ENCODE peak calls at places on chromosome 20, in six cellular contexts. D, E, U, T, K and P are unnamed samples.

GRCh38 chr20:13008761-13009681 is at the start of gene SPTLC3:
- DNase-seq in D (peak), E (peak), U (peak), T (peak), K (no peak), P (no peak)

GRCh38 chr20:14223806-14224205 is 113.6 kb downstream of the FLRT3 start:
- DNase-seq in D (no peak), E (no peak), U (no peak), T (no peak), K (no peak), P (no peak)

GRCh38 chr20:401682-402495 is 6.2 kb upstream of the RBCK1 start:
- DNase-seq in D (peak), E (peak), U (peak), T (peak), K (no peak), P (no peak)

GRCh38 chr20:44008806-44009678 is 94.4 kb downstream of the TOX2 start:
- DNase-seq in D (no peak), E (no peak), U (no peak), T (no peak), K (no peak), P (no peak)

GRCh38 chr20:7355056-7355455 is 585.2 kb downstream of the HAO1 start:
- DNase-seq in D (no peak), E (peak), U (no peak), T (no peak), K (no peak), P (no peak)

GRCh38 chr20:31819083-31819784 is at the start of gene MYLK2:
- DNase-seq in D (no peak), E (no peak), U (peak), T (no peak), K (no peak), P (no peak)

GRCh38 chr20:7829776-7830175 is 110.5 kb downstream of the HAO1 start:
- DNase-seq in D (no peak), E (no peak), U (no peak), T (peak), K (no peak), P (no peak)

GRCh38 chr20:55054443-55054842 is 579.0 kb downstream of the DOK5 start:
- DNase-seq in D (no peak), E (no peak), U (no peak), T (no peak), K (no peak), P (no peak)

GRCh38 chr20:4235512-4236043 is 220.2 kb upstream of the RNF24 start:
- DNase-seq in D (no peak), E (no peak), U (no peak), T (no peak), K (no peak), P (no peak)

GRCh38 chr20:59629141-59630045 is 25.1 kb downstream of the PHACTR3 start:
- DNase-seq in D (no peak), E (no peak), U (no peak), T (no peak), K (no peak), P (no peak)

GRCh38 chr20:57006411-57007170 is 259.9 kb downstream of the BMP7 start:
- DNase-seq in D (no peak), E (peak), U (no peak), T (no peak), K (no peak), P (no peak)

GRCh38 chr20:31718952-31719643 is 3.6 kb downstream of the BCL2L1 start:
- DNase-seq in D (no peak), E (no peak), U (peak), T (no peak), K (no peak), P (no peak)

GRCh38 chr20:4006640-4007039 is 8.7 kb downstream of the RNF24 start:
- DNase-seq in D (peak), E (no peak), U (peak), T (no peak), K (no peak), P (no peak)

GRCh38 chr20:8940311-8940710 is 128.6 kb upstream of the PLCB4 start:
- DNase-seq in D (no peak), E (no peak), U (no peak), T (no peak), K (no peak), P (no peak)

GRCh38 chr20:869606-870005 is 36.1 kb downstream of the FAM110A start:
- DNase-seq in D (no peak), E (no peak), U (no peak), T (no peak), K (no peak), P (no peak)

GRCh38 chr20:47681977-47682812 is 103.1 kb downstream of the SULF2 start:
- DNase-seq in D (peak), E (no peak), U (no peak), T (peak), K (no peak), P (no peak)

GRCh38 chr20:1301031-1301529 is 27.9 kb downstream of the SDCBP2 start:
- DNase-seq in D (peak), E (no peak), U (peak), T (peak), K (peak), P (no peak)

GRCh38 chr20:6469695-6470094 is 297.8 kb upstream of the BMP2 start:
- DNase-seq in D (no peak), E (no peak), U (no peak), T (no peak), K (no peak), P (no peak)

GRCh38 chr20:41645372-41645771 is 27.2 kb upstream of the CHD6 start:
- DNase-seq in D (no peak), E (no peak), U (no peak), T (no peak), K (no peak), P (no peak)

GRCh38 chr20:52847029-52847660 is 125.0 kb upstream of the TSHZ2 start:
- DNase-seq in D (no peak), E (no peak), U (no peak), T (peak), K (no peak), P (no peak)

GRCh38 chr20:4513720-4514119 is 208.0 kb upstream of the PRND start:
- DNase-seq in D (peak), E (peak), U (no peak), T (peak), K (no peak), P (peak)

GRCh38 chr20:18773566-18773965 is 40.0 kb upstream of the SCP2D1 start:
- DNase-seq in D (no peak), E (no peak), U (no peak), T (no peak), K (no peak), P (no peak)

GRCh38 chr20:63682384-63683139 is 13.9 kb upstream of the TNFRSF6B start:
- DNase-seq in D (peak), E (peak), U (peak), T (peak), K (no peak), P (peak)

GRCh38 chr20:11686900-11687543 is 230.7 kb upstream of the BTBD3 start:
- DNase-seq in D (peak), E (no peak), U (no peak), T (no peak), K (no peak), P (no peak)

GRCh38 chr20:55417797-55418196 is 587.5 kb downstream of the CBLN4 start:
- DNase-seq in D (no peak), E (no peak), U (no peak), T (no peak), K (no peak), P (no peak)

GRCh38 chr20:64105846-64106434 is 1.4 kb downstream of the NPBWR2 start:
- DNase-seq in D (no peak), E (no peak), U (peak), T (no peak), K (no peak), P (no peak)

GRCh38 chr20:44151621-44152416 is 35.2 kb downstream of the JPH2 start:
- DNase-seq in D (no peak), E (no peak), U (no peak), T (no peak), K (no peak), P (no peak)

GRCh38 chr20:48295966-48296421 is 510.7 kb upstream of the SULF2 start:
- DNase-seq in D (peak), E (no peak), U (no peak), T (peak), K (no peak), P (no peak)

GRCh38 chr20:60883517-60883916 is 368.5 kb upstream of the CDH4 start:
- DNase-seq in D (no peak), E (no peak), U (no peak), T (no peak), K (no peak), P (no peak)

GRCh38 chr20:35561268-35561667 is 19.4 kb downstream of the ERGIC3 start:
- DNase-seq in D (peak), E (peak), U (no peak), T (peak), K (no peak), P (peak)

GRCh38 chr20:41599699-41600104 is 18.5 kb downstream of the CHD6 start:
- DNase-seq in D (no peak), E (no peak), U (no peak), T (no peak), K (no peak), P (no peak)

GRCh38 chr20:478949-479429 is 16.7 kb upstream of the TBC1D20 start:
- DNase-seq in D (peak), E (peak), U (no peak), T (peak), K (no peak), P (peak)

GRCh38 chr20:57175397-57176010 is 90.9 kb downstream of the BMP7 start:
- DNase-seq in D (no peak), E (no peak), U (no peak), T (no peak), K (no peak), P (no peak)

GRCh38 chr20:51800132-51800721 is 2.1 kb downstream of the SALL4 start:
- DNase-seq in D (peak), E (no peak), U (no peak), T (peak), K (peak), P (no peak)

GRCh38 chr20:25584905-25585704 is at the start of gene NINL:
- DNase-seq in D (peak), E (no peak), U (peak), T (peak), K (peak), P (no peak)

GRCh38 chr20:24696396-24696795 is 227.0 kb downstream of the SYNDIG1 start:
- DNase-seq in D (no peak), E (no peak), U (peak), T (no peak), K (no peak), P (no peak)

GRCh38 chr20:41172296-41173140 is 35.2 kb downstream of the PLCG1 start:
- DNase-seq in D (no peak), E (no peak), U (peak), T (peak), K (no peak), P (no peak)

GRCh38 chr20:23331450-23331849 is 19.1 kb upstream of the NXT1 start:
- DNase-seq in D (no peak), E (no peak), U (no peak), T (no peak), K (no peak), P (no peak)

GRCh38 chr20:63463400-63464288 is 8.8 kb downstream of the KCNQ2 start:
- DNase-seq in D (no peak), E (no peak), U (no peak), T (no peak), K (no peak), P (no peak)

GRCh38 chr20:45367126-45367525 is 4.2 kb downstream of the SYS1 start:
- DNase-seq in D (no peak), E (no peak), U (no peak), T (no peak), K (no peak), P (no peak)
- H3K4me3 ChIP-seq in D (no peak), E (no peak), U (no peak), T (no peak), K (no peak), P (no peak)

GRCh38 chr20:16395366-16395765 is 177.9 kb downstream of the KIF16B start:
- DNase-seq in D (no peak), E (no peak), U (no peak), T (no peak), K (no peak), P (no peak)

GRCh38 chr20:16393836-16394235 is 179.4 kb downstream of the KIF16B start:
- DNase-seq in D (no peak), E (no peak), U (no peak), T (no peak), K (no peak), P (no peak)

GRCh38 chr20:16392346-16392745 is 180.9 kb downstream of the KIF16B start:
- DNase-seq in D (no peak), E (no peak), U (no peak), T (no peak), K (no peak), P (no peak)

GRCh38 chr20:16394784-16395183 is 178.5 kb downstream of the KIF16B start:
- DNase-seq in D (no peak), E (no peak), U (no peak), T (no peak), K (no peak), P (no peak)

GRCh38 chr20:16393297-16393696 is 180.0 kb downstream of the KIF16B start:
- DNase-seq in D (no peak), E (no peak), U (no peak), T (no peak), K (no peak), P (no peak)
- TF ChIP-seq CTCF in D (no peak), E (no peak), U (no peak), T (no peak), K (no peak), P (no peak)

GRCh38 chr20:37407117-37407566 is 61.2 kb downstream of the SRC start:
- DNase-seq in D (peak), E (no peak), U (no peak), T (peak), K (no peak), P (no peak)

GRCh38 chr20:37407573-37408002 is 61.6 kb downstream of the SRC start:
- DNase-seq in D (peak), E (no peak), U (no peak), T (peak), K (no peak), P (no peak)

GRCh38 chr20:37404461-37404881 is 58.5 kb downstream of the SRC start:
- DNase-seq in D (no peak), E (no peak), U (no peak), T (no peak), K (no peak), P (no peak)

GRCh38 chr20:37405351-37405897 is 59.5 kb downstream of the SRC start:
- DNase-seq in D (no peak), E (no peak), U (no peak), T (no peak), K (no peak), P (no peak)

DNA sequence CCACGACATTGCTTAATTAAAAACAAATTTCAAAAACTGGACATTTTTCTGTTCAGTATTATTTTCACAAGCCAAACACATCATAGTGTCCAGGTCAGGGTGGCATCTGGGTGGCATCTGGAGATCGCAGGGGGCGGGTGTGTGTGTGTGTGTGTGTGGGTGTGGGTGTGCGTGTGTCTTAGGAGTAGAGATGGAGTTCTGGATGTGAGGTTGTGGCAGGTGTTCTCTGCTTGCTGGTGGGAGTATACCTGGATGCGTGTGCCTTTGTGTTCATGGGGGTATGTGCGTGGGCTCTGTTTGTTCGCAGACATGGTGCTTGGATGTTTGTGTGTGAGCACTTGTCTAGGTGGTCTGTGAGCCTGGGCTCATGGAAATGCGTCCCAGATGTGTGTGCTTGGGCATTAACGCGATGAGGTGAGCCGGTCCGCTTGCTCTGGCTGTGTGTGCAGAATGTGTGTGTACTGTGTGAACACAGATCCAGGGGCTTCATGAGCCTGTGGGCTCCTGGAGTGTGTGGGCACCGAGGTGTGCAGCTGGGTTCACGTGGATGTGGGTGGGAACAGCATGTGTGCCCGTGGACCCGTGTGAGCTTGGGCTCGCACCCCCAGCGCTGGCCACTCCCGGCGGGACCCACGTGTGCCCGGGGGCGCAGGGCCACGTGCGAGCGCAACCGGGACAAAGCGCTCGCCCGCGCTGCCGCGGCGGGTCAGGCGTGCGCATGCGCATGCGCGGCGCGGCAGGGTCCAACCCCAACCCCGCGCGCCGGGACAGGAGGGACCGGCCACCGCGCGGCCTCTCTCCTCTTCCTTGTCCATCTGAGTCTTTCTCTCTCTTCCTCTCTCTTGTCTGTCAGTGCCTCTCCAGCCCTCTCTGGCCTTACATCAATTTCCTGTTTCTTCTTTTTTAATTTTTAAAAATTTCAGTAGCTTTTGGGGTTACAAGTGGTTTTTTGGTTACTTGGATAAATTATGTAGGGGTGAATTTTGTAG is 60.4 kb downstream of the SRC start:
- DNase-seq in D (no peak), E (no peak), U (no peak), T (no peak), K (no peak), P (no peak)
- H3K4me3 ChIP-seq in D (peak), E (peak), U (peak), T (peak), K (peak), P (peak)

GRCh38 chr20:50138479-50139393 is 14.8 kb downstream of the PEDS1 start:
- DNase-seq in D (no peak), E (no peak), U (no peak), T (no peak), K (no peak), P (no peak)
- TF ChIP-seq CTCF in D (no peak), E (no peak), U (no peak), T (no peak), K (no peak), P (peak)